ENCODE peak calls at places on chromosomes 4 and X, in ten cellular contexts. K is A549, Z is right lobe of liver, Q is Peyer's patch, W is spleen, N is NB4, L is transverse colon, P is sigmoid colon, E is stomach, R is lower leg skin. A is an unnamed sample.

GRCh38 chr4:144562019-144562740 is 83.8 kb upstream of the HHIP start:
- DNase-seq in N (no peak), L (no peak), Q (no peak), P (no peak), R (no peak), W (no peak), K (no peak), E (no peak), Z (peak), A (no peak)

GRCh38 chrX:68903111-68903510 is 74.3 kb downstream of the EFNB1 start:
- DNase-seq in W (no peak), P (no peak), N (peak), Q (no peak), L (no peak), E (no peak), K (no peak), Z (no peak), R (no peak), A (no peak)

GRCh38 chr4:173121044-173121685 is 47.4 kb upstream of the GALNT7 start:
- DNase-seq in R (no peak), Q (no peak), L (peak), E (peak), P (no peak), N (peak), Z (no peak), W (no peak), K (no peak), A (no peak)

GRCh38 chr4:8255698-8256441 is 13.7 kb upstream of the HTRA3 start:
- DNase-seq in K (no peak), P (no peak), Q (no peak), N (no peak), E (no peak), L (no peak), Z (no peak), R (peak), W (no peak), A (peak)

GRCh38 chr4:102036619-102037376 is 246.3 kb downstream of the BANK1 start:
- DNase-seq in Q (no peak), R (no peak), Z (no peak), K (no peak), P (no peak), W (no peak), L (no peak), N (no peak), E (no peak), A (peak)

GRCh38 chr4:95415346-95415771 is 133.4 kb downstream of the UNC5C start:
- DNase-seq in R (no peak), W (no peak), N (no peak), L (no peak), Z (no peak), E (no peak), K (no peak), P (no peak), Q (no peak), A (no peak)

GRCh38 chr4:36374836-36375511 is 93.6 kb downstream of the DTHD1 start:
- DNase-seq in P (peak), Q (no peak), E (no peak), Z (no peak), W (peak), L (no peak), K (no peak), N (no peak), R (no peak), A (no peak)

GRCh38 chrX:13029831-13030771 is 14.3 kb downstream of the FAM9C start:
- DNase-seq in Q (no peak), E (no peak), L (peak), W (no peak), Z (no peak), P (no peak), K (no peak), N (no peak), R (no peak), A (no peak)

GRCh38 chrX:78708830-78709229 is 38.7 kb upstream of the LPAR4 start:
- DNase-seq in Z (no peak), R (no peak), K (no peak), W (no peak), Q (no peak), L (no peak), E (no peak), N (no peak), P (peak), A (peak)

GRCh38 chr4:7805533-7806079 is 134.1 kb downstream of the AFAP1 start:
- DNase-seq in Q (no peak), N (no peak), L (no peak), Z (peak), P (no peak), K (peak), W (peak), E (peak), R (peak), A (peak)

GRCh38 chr4:59500103-59500502 is 1700.0 kb upstream of the ADGRL3 start:
- DNase-seq in N (no peak), K (no peak), P (no peak), E (no peak), W (no peak), L (no peak), Z (no peak), Q (no peak), R (no peak), A (no peak)

GRCh38 chrX:108126661-108127060 is 35.1 kb downstream of the ATG4A start:
- DNase-seq in W (no peak), E (no peak), N (no peak), R (no peak), K (no peak), L (no peak), Z (no peak), Q (no peak), P (no peak), A (no peak)

DNA sequence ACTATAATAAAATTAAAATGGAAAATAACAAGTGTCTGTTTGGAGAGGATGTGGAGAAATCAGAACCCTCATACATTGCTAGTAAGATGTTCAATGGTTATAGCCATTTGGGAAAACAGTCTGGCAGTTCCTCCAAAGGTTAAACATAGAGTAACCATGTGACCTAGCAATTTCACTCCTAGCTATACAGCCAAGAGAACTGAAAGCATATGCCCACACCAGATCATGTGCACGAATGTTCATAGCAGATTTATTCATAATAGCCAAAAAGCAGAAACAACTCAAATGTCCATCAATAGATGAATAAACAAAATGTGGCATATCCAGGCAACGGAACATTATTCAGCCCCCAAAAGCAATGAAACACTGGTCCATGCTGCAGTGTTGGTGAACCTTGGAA is 9.4 kb upstream of the CCNQ start:
- DNase-seq in Z (no peak), R (no peak), P (no peak), E (no peak), N (no peak), L (no peak), K (no peak), Q (no peak), W (no peak), A (no peak)
- TF ChIP-seq POLR2A in Z (no peak), R (no peak), P (no peak), E (no peak), N (no peak), L (no peak), K (no peak), Q (no peak), W (no peak), A (no peak)

GRCh38 chr4:15702941-15703403 is at the start of gene BST1:
- DNase-seq in R (peak), Z (peak), E (peak), N (peak), L (peak), W (peak), K (peak), Q (peak), P (peak), A (peak)

GRCh38 chr4:15706646-15707362 is 3.9 kb downstream of the BST1 start:
- DNase-seq in P (no peak), Q (no peak), W (no peak), E (no peak), N (no peak), L (no peak), Z (no peak), R (no peak), K (no peak), A (no peak)

GRCh38 chr4:15704145-15704544 is 1.3 kb downstream of the BST1 start:
- DNase-seq in P (no peak), L (no peak), K (no peak), N (no peak), Z (no peak), Q (no peak), E (no peak), W (no peak), R (no peak), A (no peak)

GRCh38 chr4:15707363-15707715 is 4.5 kb downstream of the BST1 start:
- DNase-seq in N (no peak), Q (no peak), W (no peak), K (no peak), E (no peak), R (no peak), Z (no peak), P (no peak), L (no peak), A (no peak)

GRCh38 chr4:15703439-15703838 is 574 bp downstream of the BST1 start:
- DNase-seq in Q (no peak), N (no peak), P (no peak), L (no peak), E (no peak), R (no peak), W (no peak), Z (no peak), K (no peak), A (no peak)
- TF ChIP-seq CTCF in Q (no peak), N (no peak), P (no peak), L (no peak), E (no peak), R (no peak), W (no peak), Z (no peak), K (no peak), A (no peak)

GRCh38 chr4:82905205-82905604 is 4.7 kb downstream of the THAP9 start:
- DNase-seq in N (peak), L (no peak), P (no peak), Z (no peak), E (no peak), K (no peak), Q (no peak), R (no peak), W (no peak), A (no peak)
- H3K4me3 ChIP-seq in N (no peak), L (no peak), P (no peak), Z (no peak), E (no peak), K (no peak), Q (no peak), R (no peak), W (no peak), A (no peak)

DNA sequence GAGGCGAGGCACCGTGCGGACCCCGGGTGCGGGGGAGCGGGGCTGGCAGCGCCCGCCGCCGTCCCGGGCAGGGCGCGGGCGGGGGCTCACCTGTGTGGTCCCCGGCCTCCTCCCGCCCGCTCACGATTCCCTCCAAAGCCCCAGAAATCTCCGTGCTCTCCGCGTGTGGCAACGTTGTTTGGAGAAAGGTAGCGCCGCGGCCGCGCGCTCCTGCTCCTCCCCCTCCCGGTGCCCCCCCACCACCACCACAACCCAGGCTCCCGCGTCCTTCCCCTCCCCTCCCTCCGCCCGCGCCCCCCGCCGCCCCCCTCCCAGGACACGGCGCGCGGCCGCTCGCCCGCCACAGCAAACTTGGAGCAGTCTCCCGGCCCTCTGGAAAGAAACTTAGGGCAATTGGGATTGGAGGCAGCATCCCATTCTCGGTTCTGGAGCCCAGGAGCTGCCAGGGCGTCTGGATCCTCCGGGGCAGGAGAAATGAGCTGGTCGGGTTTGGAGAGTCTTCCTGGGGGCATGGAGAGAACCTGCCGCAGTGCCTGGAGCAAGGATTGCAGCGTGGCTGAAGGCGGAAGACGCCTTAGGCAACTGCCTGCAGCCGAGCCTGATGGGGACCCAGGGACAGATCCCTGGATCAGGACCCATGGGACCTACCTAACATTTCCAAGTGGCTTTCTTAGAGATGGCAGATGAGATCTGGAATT is 854 bp downstream of the KLF3 start:
- DNase-seq in Q (peak), Z (peak), L (peak), R (peak), P (peak), W (peak), K (no peak), E (peak), N (peak), A (peak)
- TF ChIP-seq POLR2A in Q (peak), Z (no peak), L (peak), R (no peak), P (peak), W (no peak), K (no peak), E (no peak), N (no peak), A (peak)

DNA sequence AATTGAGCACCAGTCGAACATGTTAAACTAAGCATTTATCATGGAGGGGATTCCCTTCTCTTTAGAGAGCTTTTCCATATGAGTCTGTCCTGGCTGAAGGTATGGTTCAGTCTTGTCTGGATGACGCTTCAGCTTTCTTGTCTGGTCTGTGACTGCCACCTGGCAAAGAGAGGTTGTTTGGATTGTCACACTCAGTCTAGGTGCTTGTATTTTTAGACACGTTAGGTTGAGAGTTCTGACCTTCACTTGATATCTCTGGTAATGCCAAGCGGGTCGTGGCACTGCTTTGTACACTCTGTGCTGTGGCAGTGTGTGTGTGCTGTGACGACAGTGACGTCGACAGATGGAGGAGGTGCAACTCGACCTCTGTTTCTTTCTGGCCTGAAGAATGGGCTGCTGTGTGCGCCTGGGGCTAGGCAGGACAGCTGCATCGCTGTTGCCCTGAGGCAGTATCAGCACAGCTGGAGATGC is 12.6 kb downstream of the NOCT start:
- DNase-seq in R (no peak), P (no peak), Z (peak), W (no peak), E (peak), N (no peak), Q (no peak), L (no peak), K (no peak), A (no peak)
- TF ChIP-seq CTCF in R (no peak), P (no peak), Z (no peak), W (no peak), E (no peak), N (no peak), Q (no peak), L (no peak), K (no peak), A (no peak)

GRCh38 chr4:89308161-89308500 is 531 bp upstream of the GPRIN3 start:
- DNase-seq in R (no peak), Z (no peak), L (no peak), N (no peak), K (no peak), Q (no peak), W (no peak), P (no peak), E (no peak), A (no peak)
- H3K4me3 ChIP-seq in R (peak), Z (peak), L (peak), N (no peak), K (peak), Q (peak), W (peak), P (peak), E (peak), A (peak)

GRCh38 chr4:119040261-119040660 is 95.4 kb upstream of the MYOZ2 start:
- DNase-seq in N (no peak), K (no peak), E (no peak), R (no peak), P (no peak), L (no peak), Q (no peak), W (no peak), Z (no peak), A (no peak)

GRCh38 chr4:119039779-119040178 is 95.9 kb upstream of the MYOZ2 start:
- DNase-seq in E (no peak), L (no peak), N (peak), K (no peak), R (no peak), Q (no peak), Z (no peak), W (no peak), P (no peak), A (no peak)

GRCh38 chr4:119039160-119039559 is 96.5 kb upstream of the MYOZ2 start:
- DNase-seq in Z (no peak), L (no peak), W (no peak), K (no peak), Q (no peak), R (no peak), P (no peak), E (no peak), N (no peak), A (no peak)

GRCh38 chr4:119041951-119042560 is 93.6 kb upstream of the MYOZ2 start:
- DNase-seq in Q (no peak), L (peak), E (peak), W (no peak), N (peak), K (peak), Z (no peak), R (no peak), P (peak), A (peak)

GRCh38 chr4:119040711-119041185 is 94.9 kb upstream of the MYOZ2 start:
- DNase-seq in N (no peak), P (no peak), W (no peak), K (no peak), E (no peak), R (no peak), L (no peak), Q (no peak), Z (no peak), A (no peak)
- TF ChIP-seq POLR2A in N (no peak), P (no peak), W (no peak), K (no peak), E (no peak), R (no peak), L (no peak), Q (no peak), Z (no peak), A (no peak)

GRCh38 chr4:26787461-26788340 is 72.9 kb upstream of the STIM2 start:
- DNase-seq in Q (peak), R (no peak), E (peak), N (peak), K (peak), P (no peak), W (peak), L (peak), Z (peak), A (peak)
- TF ChIP-seq CTCF in Q (peak), R (no peak), E (peak), N (peak), K (no peak), P (no peak), W (no peak), L (peak), Z (peak), A (peak)

DNA sequence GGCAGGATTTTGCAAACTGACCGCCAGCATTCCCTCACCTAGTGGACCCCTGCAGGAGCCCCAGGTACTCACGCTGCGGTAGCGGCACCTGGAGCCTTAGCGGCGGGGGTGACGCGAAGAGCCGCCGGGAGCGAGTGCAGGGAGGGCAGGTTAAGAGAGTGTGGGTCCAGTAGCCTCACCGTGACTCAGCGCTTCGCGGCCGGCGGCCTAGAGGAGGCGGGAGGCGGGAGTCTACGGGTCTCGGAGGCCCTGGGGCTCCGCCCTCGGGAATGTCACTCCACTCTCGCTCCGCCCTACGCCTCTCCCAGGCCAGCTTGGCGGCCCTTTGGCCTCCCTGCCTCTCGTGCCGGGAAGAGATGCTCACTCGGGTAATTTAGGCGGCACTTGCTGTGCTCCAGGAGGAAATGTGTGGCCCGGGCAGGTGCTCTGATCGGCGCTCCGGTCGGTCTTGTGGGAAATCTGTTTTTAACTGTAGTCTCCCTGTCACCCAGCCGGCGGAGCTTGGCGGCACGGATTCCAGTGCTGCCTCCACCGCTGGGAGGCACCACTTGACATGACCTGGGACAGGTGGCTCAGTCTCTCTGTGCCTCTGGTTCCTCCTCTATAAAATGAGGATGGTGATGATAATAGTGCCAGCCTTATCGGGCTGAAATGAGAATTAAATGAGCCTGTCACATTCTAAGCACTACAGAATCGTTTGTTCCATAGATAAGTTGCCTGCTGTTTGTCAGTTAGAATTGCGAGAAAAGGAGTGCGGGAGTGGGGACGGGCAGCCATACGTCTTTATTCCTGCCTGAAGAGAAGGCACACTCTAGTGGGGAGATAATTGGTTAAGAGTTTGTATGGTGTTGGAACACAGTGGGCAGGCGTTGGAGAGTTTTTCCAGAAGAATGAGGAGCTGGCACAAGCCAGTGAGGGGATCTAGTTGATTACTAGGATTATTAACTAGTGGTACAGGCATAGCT is at the start of gene PIR:
- DNase-seq in Z (peak), K (peak), Q (peak), P (peak), L (peak), E (peak), W (peak), R (peak), N (peak), A (peak)
- H3K4me3 ChIP-seq in Z (peak), K (peak), Q (peak), P (peak), L (peak), E (peak), W (peak), R (no peak), N (peak), A (peak)